ENCODE peak calls at places on chromosomes 6 and 20, in four cellular contexts. One of them, this sample, is unnamed.
A peak's percentile ranks its signal among the peaks of the same experiment; 100 is the strongest.

GRCh38 chr6:51494342-51494741 is 593.1 kb downstream of the PKHD1 start:
- DNase-seq in HepG2: no peak
- DNase-seq in H1: no peak
- DNase-seq in GM12878: no peak
- DNase-seq in this sample: no peak

GRCh38 chr6:49327005-49327404 is 136.0 kb downstream of the MMUT start:
- DNase-seq in HepG2: no peak
- DNase-seq in H1: no peak
- DNase-seq in GM12878: no peak
- DNase-seq in this sample: no peak

GRCh38 chr20:31845300-31845863 is at the start of gene FOXS1:
- DNase-seq in HepG2: no peak
- DNase-seq in H1: no peak
- DNase-seq in GM12878: no peak
- DNase-seq in this sample: no peak

GRCh38 chr20:32626859-32627636 is 41.9 kb upstream of the NOL4L start:
- DNase-seq in HepG2: no peak
- DNase-seq in H1: no peak
- DNase-seq in GM12878: no peak
- DNase-seq in this sample: peak; percentile 91

GRCh38 chr6:28867078-28867414 is 56.7 kb downstream of the TRIM27 start:
- DNase-seq in HepG2: no peak
- DNase-seq in H1: no peak
- DNase-seq in GM12878: no peak
- DNase-seq in this sample: peak; percentile 52

GRCh38 chr20:11271920-11272594 is 598.3 kb upstream of the JAG1 start:
- DNase-seq in HepG2: no peak
- DNase-seq in H1: no peak
- DNase-seq in GM12878: no peak
- DNase-seq in this sample: no peak

GRCh38 chr20:33666293-33667244 is at the start of gene ACTL10:
- DNase-seq in HepG2: no peak
- DNase-seq in H1: peak; percentile 79
- DNase-seq in GM12878: peak; percentile 91
- DNase-seq in this sample: peak; percentile 94

GRCh38 chr20:47326718-47327137 is 29.8 kb downstream of the ZMYND8 start:
- DNase-seq in HepG2: no peak
- DNase-seq in H1: no peak
- DNase-seq in GM12878: no peak
- DNase-seq in this sample: no peak

GRCh38 chr20:47031028-47031427 is 136.4 kb downstream of the EYA2 start:
- DNase-seq in HepG2: no peak
- DNase-seq in H1: no peak
- DNase-seq in GM12878: no peak
- DNase-seq in this sample: no peak

GRCh38 chr6:129673758-129674157 is 36.2 kb downstream of the ARHGAP18 start:
- DNase-seq in HepG2: no peak
- DNase-seq in H1: no peak
- DNase-seq in GM12878: no peak
- DNase-seq in this sample: no peak

GRCh38 chr6:128438311-128438916 is 82.0 kb downstream of the PTPRK start:
- DNase-seq in HepG2: no peak
- DNase-seq in H1: no peak
- DNase-seq in GM12878: no peak
- DNase-seq in this sample: no peak

GRCh38 chr6:166106076-166106686 is 61.5 kb downstream of the TBXT start:
- DNase-seq in HepG2: peak; percentile 50
- DNase-seq in H1: peak; percentile 92
- DNase-seq in GM12878: peak; percentile 36
- DNase-seq in this sample: peak; percentile 62

GRCh38 chr6:7143161-7143974 is 35.6 kb downstream of the RREB1 start:
- DNase-seq in HepG2: peak; percentile 66
- DNase-seq in H1: no peak
- DNase-seq in GM12878: no peak
- DNase-seq in this sample: no peak

GRCh38 chr20:56003966-56004365 is 1.4 kb downstream of the CBLN4 start:
- DNase-seq in HepG2: no peak
- DNase-seq in H1: no peak
- DNase-seq in GM12878: no peak
- DNase-seq in this sample: peak; percentile 81
- TF ChIP-seq TCF12 in HepG2: no peak
- TF ChIP-seq TCF12 in H1: no peak
- TF ChIP-seq TCF12 in GM12878: no peak
- TF ChIP-seq TCF12 in this sample: no peak

GRCh38 chr6:79234150-79235022 is at the start of gene HMGN3:
- DNase-seq in HepG2: peak; percentile 85
- DNase-seq in H1: peak; percentile 89
- DNase-seq in GM12878: peak; percentile 79
- DNase-seq in this sample: peak; percentile 93

GRCh38 chr6:79233611-79234149 is 802 bp downstream of the HMGN3 start:
- DNase-seq in HepG2: peak; percentile 84
- DNase-seq in H1: peak; percentile 89
- DNase-seq in GM12878: peak; percentile 51
- DNase-seq in this sample: peak; percentile 90

GRCh38 chr6:79232696-79233462 is 1.6 kb downstream of the HMGN3 start:
- DNase-seq in HepG2: no peak
- DNase-seq in H1: no peak
- DNase-seq in GM12878: no peak
- DNase-seq in this sample: no peak

GRCh38 chr6:79230149-79230548 is 4.3 kb downstream of the HMGN3 start:
- DNase-seq in HepG2: no peak
- DNase-seq in H1: no peak
- DNase-seq in GM12878: no peak
- DNase-seq in this sample: no peak

DNA sequence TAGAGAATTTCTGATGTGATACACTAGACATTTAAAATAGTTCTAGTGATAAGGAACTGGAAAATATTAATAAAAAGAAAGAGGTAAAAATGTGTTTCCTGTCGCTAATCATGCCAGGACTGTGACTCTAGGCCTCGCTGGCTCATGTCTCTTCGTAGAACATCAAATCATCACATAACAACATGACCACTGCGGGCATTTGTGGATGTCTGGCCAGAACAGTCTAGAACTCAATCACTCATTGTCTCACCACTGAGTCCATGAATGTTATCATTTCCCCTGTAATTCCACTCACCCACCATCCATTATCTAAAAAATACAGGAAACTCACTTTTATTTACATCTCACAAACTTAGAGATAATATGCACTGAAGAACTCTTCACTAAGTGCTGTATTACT is 3.4 kb downstream of the HMGN3 start:
- DNase-seq in HepG2: no peak
- DNase-seq in H1: no peak
- DNase-seq in GM12878: no peak
- DNase-seq in this sample: no peak
- TF ChIP-seq TAF1 in HepG2: no peak
- TF ChIP-seq TAF1 in H1: no peak
- TF ChIP-seq TAF1 in GM12878: no peak
- TF ChIP-seq TAF1 in this sample: no peak

DNA sequence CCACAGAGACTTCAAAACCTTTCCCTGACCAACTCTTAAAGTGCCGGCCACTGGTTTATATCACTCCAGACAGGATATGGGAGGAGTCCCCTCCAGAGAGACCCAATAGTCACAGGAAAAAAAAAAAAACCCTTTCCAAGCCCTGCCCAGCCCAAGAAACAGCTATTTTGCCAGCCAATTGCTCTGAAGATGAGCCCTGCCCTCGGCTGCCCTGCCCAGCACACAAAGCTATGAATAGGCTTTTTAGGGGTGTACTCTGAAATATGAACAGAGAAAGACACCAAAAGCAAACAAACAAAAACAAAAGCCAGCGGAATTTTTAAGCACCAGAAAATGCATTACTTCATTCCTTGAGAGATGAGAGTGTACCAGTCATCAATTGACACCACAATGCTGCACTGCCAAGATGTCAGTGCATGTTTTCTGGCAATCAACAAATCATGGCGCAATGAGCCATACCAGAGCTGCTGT is 275.1 kb downstream of the C6orf118 start:
- DNase-seq in HepG2: no peak
- DNase-seq in H1: no peak
- DNase-seq in GM12878: no peak
- DNase-seq in this sample: no peak
- TF ChIP-seq TCF12 in HepG2: no peak
- TF ChIP-seq TCF12 in H1: no peak
- TF ChIP-seq TCF12 in GM12878: no peak
- TF ChIP-seq TCF12 in this sample: no peak

GRCh38 chr6:3119040-3119723 is 671 bp downstream of the BPHL start:
- DNase-seq in HepG2: peak; percentile 84
- DNase-seq in H1: no peak
- DNase-seq in GM12878: no peak
- DNase-seq in this sample: no peak
- TF ChIP-seq TAF1 in HepG2: no peak
- TF ChIP-seq TAF1 in H1: no peak
- TF ChIP-seq TAF1 in GM12878: no peak
- TF ChIP-seq TAF1 in this sample: no peak

DNA sequence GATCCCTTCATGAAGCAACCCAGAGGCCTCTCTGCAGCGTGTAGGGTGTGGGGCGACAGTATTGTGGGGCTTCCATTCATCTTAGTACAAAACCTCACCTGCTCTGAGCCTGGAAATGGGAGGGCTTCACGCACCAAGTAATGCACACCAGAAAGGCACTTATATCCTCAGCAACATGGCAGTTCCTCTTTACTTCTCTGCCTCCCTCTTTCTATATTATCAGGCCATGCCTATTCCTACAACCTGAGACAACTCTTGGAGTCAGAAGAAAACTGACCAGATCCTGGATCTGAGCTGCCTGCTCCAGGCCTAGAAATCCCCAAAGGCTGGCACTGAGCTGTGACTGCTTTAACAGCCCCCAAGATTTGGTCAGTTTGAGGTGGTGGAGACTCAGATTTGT is 7.6 kb upstream of the ZNF76 start:
- DNase-seq in HepG2: no peak
- DNase-seq in H1: no peak
- DNase-seq in GM12878: no peak
- DNase-seq in this sample: no peak
- TF ChIP-seq TCF12 in HepG2: no peak
- TF ChIP-seq TCF12 in H1: no peak
- TF ChIP-seq TCF12 in GM12878: no peak
- TF ChIP-seq TCF12 in this sample: no peak

DNA sequence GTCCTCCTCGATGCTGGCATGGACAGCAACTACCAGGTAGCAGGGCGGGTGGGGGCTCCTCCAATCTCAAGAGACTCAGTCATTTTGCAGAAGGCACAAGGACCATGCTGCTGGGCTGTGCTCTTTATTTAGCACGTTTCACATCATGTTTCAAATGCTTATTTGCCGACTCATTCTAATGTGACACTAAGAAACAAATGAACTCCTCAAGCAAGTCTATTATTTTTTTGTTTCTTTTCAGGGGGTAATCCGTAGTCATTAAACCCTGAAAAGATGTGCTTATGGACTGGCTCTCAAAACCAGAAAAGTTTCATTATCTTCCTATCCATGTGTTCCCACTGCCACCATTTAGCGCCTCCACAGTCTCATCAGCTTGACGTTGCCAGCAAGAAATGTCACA is 92.9 kb downstream of the ANKS1A start:
- DNase-seq in HepG2: no peak
- DNase-seq in H1: no peak
- DNase-seq in GM12878: no peak
- DNase-seq in this sample: no peak
- TF ChIP-seq TAF1 in HepG2: no peak
- TF ChIP-seq TAF1 in H1: no peak
- TF ChIP-seq TAF1 in GM12878: no peak
- TF ChIP-seq TAF1 in this sample: no peak

GRCh38 chr20:44393608-44394519 is 38.4 kb downstream of the HNF4A start:
- DNase-seq in HepG2: no peak
- DNase-seq in H1: no peak
- DNase-seq in GM12878: no peak
- DNase-seq in this sample: no peak
- TF ChIP-seq TCF12 in HepG2: peak; percentile 56
- TF ChIP-seq TCF12 in H1: no peak
- TF ChIP-seq TCF12 in GM12878: no peak
- TF ChIP-seq TCF12 in this sample: no peak

GRCh38 chr20:58714340-58714922 is 21.8 kb downstream of the NPEPL1 start:
- DNase-seq in HepG2: no peak
- DNase-seq in H1: peak; percentile 42
- DNase-seq in GM12878: no peak
- DNase-seq in this sample: peak; percentile 32

GRCh38 chr20:58715709-58716475 is 23.3 kb downstream of the NPEPL1 start:
- DNase-seq in HepG2: no peak
- DNase-seq in H1: peak; percentile 47
- DNase-seq in GM12878: no peak
- DNase-seq in this sample: peak; percentile 25

GRCh38 chr20:58713801-58714339 is 21.3 kb downstream of the NPEPL1 start:
- DNase-seq in HepG2: no peak
- DNase-seq in H1: no peak
- DNase-seq in GM12878: no peak
- DNase-seq in this sample: peak; percentile 23

GRCh38 chr20:58716476-58717277 is 24.1 kb downstream of the NPEPL1 start:
- DNase-seq in HepG2: peak; percentile 53
- DNase-seq in H1: peak; percentile 46
- DNase-seq in GM12878: no peak
- DNase-seq in this sample: peak; percentile 56

GRCh38 chr20:58714923-58715708 is 22.5 kb downstream of the NPEPL1 start:
- DNase-seq in HepG2: no peak
- DNase-seq in H1: no peak
- DNase-seq in GM12878: no peak
- DNase-seq in this sample: peak; percentile 29
- TF ChIP-seq TAF1 in HepG2: no peak
- TF ChIP-seq TAF1 in H1: no peak
- TF ChIP-seq TAF1 in GM12878: no peak
- TF ChIP-seq TAF1 in this sample: no peak

This sample was measured in SK-N-SH.